ENCODE peak calls at places on chromosome 1, in nine cellular contexts. A is testis; U is adrenal gland; L is CD8-positive, alpha-beta T cell; M is tibial artery; O is lower lobe of right lung; I is keratinocyte; W is GM23248; K is fibroblast of lung. E is an unnamed sample.

GRCh38 chr1:231507476-231508355 is 20.8 kb upstream of the TSNAX start:
- DNase-seq in W (no peak), K (no peak), U (no peak), M (no peak), I (no peak), O (no peak), A (no peak), L (no peak), E (no peak)

GRCh38 chr1:31368611-31369107 is 4.2 kb downstream of the FABP3 start:
- DNase-seq in W (no peak), O (no peak), U (peak; percentile 67), M (no peak), I (no peak), A (peak; percentile 66), K (no peak), L (no peak), E (no peak)

GRCh38 chr1:186482661-186483255 is 21.8 kb upstream of the PDC start:
- DNase-seq in U (peak; percentile 28), K (peak; percentile 64), M (peak; percentile 67), I (no peak), O (peak; percentile 48), L (peak; percentile 1), W (peak; percentile 80), A (peak; percentile 77), E (peak; percentile 61)

GRCh38 chr1:154558610-154559495 is at the start of gene UBE2Q1:
- DNase-seq in L (peak; percentile 99), I (peak; percentile 96), U (peak; percentile 99), W (peak; percentile 99), O (peak; percentile 99), M (peak; percentile 100), A (peak; percentile 99), K (peak; percentile 98), E (peak; percentile 99)

GRCh38 chr1:163570061-163570460 is 248.3 kb downstream of the NUF2 start:
- DNase-seq in A (no peak), M (no peak), I (no peak), O (no peak), L (no peak), W (no peak), U (no peak), K (no peak), E (no peak)

GRCh38 chr1:78126506-78126905 is 80.7 kb downstream of the GIPC2 start:
- DNase-seq in W (peak; percentile 35), I (no peak), A (no peak), U (no peak), L (no peak), O (no peak), M (no peak), K (peak; percentile 28), E (no peak)

GRCh38 chr1:23108918-23109533 is 59.6 kb downstream of the LUZP1 start:
- DNase-seq in O (no peak), M (no peak), I (no peak), W (no peak), U (no peak), K (no peak), L (no peak), A (no peak), E (no peak)

GRCh38 chr1:56797079-56797685 is 22.0 kb downstream of the FYB2 start:
- DNase-seq in O (no peak), M (no peak), L (no peak), I (peak; percentile 17), W (no peak), U (no peak), K (no peak), A (peak; percentile 20), E (no peak)

GRCh38 chr1:35190784-35191183 is 2.2 kb downstream of the SFPQ start:
- DNase-seq in O (no peak), K (peak; percentile 18), U (no peak), M (no peak), A (no peak), W (peak; percentile 75), L (no peak), I (no peak), E (no peak)

GRCh38 chr1:109815809-109816791 is 52.4 kb upstream of the EPS8L3 start:
- DNase-seq in U (no peak), W (peak; percentile 43), M (peak; percentile 81), K (peak; percentile 41), L (no peak), A (no peak), O (no peak), I (no peak), E (no peak)

GRCh38 chr1:180542530-180543171 is 16.1 kb upstream of the OVAAL start:
- DNase-seq in M (no peak), W (peak; percentile 55), U (no peak), O (no peak), I (no peak), K (peak; percentile 59), L (no peak), A (no peak), E (no peak)

DNA sequence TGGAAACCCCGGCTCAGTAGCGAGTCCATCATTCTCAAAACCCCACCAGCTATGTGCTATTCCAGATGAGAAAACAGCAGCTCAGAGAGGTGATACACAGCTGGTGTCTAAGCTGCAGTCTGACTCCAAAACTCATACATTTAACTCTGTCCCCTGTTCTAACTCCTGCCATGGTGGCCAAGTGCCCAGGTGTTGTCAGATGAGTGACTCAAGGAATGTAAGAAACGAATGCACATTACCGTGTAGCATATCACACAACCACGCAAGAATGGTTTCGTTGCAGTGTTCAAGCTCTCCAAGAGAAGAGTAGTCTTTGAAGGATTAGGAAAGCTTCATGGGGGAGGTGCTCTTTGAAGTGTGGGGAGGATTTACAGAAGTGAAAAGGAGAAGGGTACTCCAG is 4.7 kb upstream of the XKR8 start:
- DNase-seq in K (no peak), W (no peak), L (no peak), U (no peak), O (no peak), M (no peak), A (no peak), I (no peak), E (no peak)
- H3K9me3 ChIP-seq in K (no peaks in the 10 kb centered on the region), W (no peaks in the 10 kb centered on the region), L (no peaks in the 10 kb centered on the region), U (no peaks in the 10 kb centered on the region), O (no peaks in the 10 kb centered on the region), M (no peaks in the 10 kb centered on the region), A (no peaks in the 10 kb centered on the region), I (no peaks in the 10 kb centered on the region), E (no peaks in the 10 kb centered on the region)

GRCh38 chr1:167748901-167749300 is 27.1 kb downstream of the MPZL1 start:
- DNase-seq in K (peak; percentile 74), O (no peak), W (peak; percentile 42), M (no peak), U (no peak), A (no peak), L (no peak), I (no peak), E (no peak)

GRCh38 chr1:167746013-167746672 is 24.4 kb downstream of the MPZL1 start:
- DNase-seq in M (no peak), U (no peak), L (no peak), K (no peak), A (peak; percentile 44), O (no peak), W (no peak), I (no peak), E (no peak)

GRCh38 chr1:167747988-167748387 is 26.2 kb downstream of the MPZL1 start:
- DNase-seq in O (no peak), A (no peak), U (no peak), K (peak; percentile 32), I (no peak), M (no peak), L (no peak), W (no peak), E (no peak)

GRCh38 chr1:167744901-167745300 is 23.1 kb downstream of the MPZL1 start:
- DNase-seq in W (no peak), O (no peak), K (no peak), A (no peak), I (no peak), M (no peak), L (no peak), U (no peak), E (no peak)

GRCh38 chr1:167746988-167747655 is 25.3 kb downstream of the MPZL1 start:
- DNase-seq in A (no peak), W (no peak), M (no peak), U (no peak), I (no peak), O (no peak), K (no peak), L (no peak), E (no peak)
- H3K4me1 ChIP-seq in A (peaks cover 12% of the 10 kb centered on the region), W (peaks cover 66% of the 10 kb centered on the region), M (peaks cover 8% of the 10 kb centered on the region), U (peaks cover 19% of the 10 kb centered on the region), I (peaks cover 16% of the 10 kb centered on the region), O (peaks cover 18% of the 10 kb centered on the region), K (peaks cover 20% of the 10 kb centered on the region), L (no peaks in the 10 kb centered on the region), E (peaks cover 7% of the 10 kb centered on the region)

DNA sequence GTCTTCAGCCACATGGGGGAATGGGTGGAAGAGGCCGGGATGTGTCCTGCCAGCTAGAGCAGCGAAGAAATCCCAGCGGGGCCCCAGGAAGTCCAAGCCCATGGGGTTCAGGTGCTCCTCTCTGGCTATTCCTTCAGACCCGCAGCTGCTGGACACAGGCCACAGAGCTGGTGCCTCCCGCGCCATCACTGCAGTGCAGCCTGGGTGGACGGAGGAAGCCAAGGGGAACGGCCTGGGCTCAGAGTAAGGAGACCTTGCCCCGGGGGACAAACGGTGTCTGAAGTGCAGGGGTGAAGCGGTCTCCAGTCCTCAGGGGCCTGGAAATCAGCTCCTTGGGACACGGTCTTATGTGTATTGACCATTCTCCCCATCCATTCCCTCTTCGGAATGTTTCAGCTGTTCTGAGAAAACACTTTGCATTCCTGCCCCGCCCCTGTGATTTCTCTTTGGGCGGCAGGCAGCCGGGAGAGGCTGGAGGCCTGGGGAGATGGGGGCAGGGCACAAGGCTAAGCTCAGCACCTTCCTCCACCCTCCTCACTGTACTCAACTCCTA is 18.4 kb downstream of the MTHFR start:
- DNase-seq in L (no peak), O (peak; percentile 84), U (peak; percentile 67), A (peak; percentile 72), K (peak; percentile 62), I (no peak), M (peak; percentile 87), W (peak; percentile 68), E (peak; percentile 55)
- H3K4me3 ChIP-seq in L (no peak overlapping the region), O (peak overlapping the region; percentile 18), U (peak overlapping the region; percentile 19), A (no peak overlapping the region), K (no peak overlapping the region), I (no peak overlapping the region), M (peak overlapping the region; percentile 31), W (no peak overlapping the region), E (no peak overlapping the region)

DNA sequence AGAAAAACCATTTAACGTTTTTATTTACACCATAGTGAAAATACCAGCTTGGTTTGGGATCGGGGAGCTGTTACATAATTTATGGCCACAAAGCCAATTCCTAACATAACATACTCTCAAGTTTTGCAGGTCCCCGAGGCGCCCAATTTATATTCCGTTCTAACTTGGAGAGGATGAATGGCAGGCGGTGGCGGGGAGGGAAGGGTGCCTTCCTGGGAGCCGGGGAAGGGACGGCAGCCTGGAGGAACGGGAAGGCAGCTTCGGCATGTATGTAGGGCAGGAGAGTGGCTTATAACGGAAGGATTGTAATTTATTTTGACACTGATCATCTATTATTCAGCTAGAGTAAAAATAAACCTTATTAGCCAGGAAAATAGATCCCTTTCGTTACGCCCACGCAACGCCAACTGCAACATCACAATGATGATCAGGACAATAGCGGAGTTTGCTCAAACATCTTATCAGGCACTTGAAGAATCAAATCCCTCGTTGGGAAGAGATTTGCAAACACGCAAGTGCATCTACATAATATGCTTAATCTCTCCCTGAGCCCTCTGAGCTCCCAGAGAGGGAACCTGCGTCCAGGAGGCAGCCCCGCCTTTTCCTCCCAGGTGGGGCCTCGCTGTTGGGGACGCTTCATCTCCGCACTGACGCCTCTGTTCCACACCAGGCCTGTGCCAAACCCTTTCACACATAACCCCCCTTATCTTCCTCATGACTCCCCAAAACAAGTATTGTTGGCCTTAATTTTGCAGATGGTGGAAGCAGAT is 93.7 kb upstream of the C1orf174 start:
- DNase-seq in U (no peak), L (no peak), K (no peak), M (peak; percentile 35), O (no peak), I (no peak), A (no peak), W (no peak), E (no peak)
- H3K9me3 ChIP-seq in U (no peaks in the 10 kb centered on the region), L (no peaks in the 10 kb centered on the region), K (no peaks in the 10 kb centered on the region), M (no peaks in the 10 kb centered on the region), O (no peaks in the 10 kb centered on the region), I (peaks cover 15% of the 10 kb centered on the region), A (no peaks in the 10 kb centered on the region), W (no peaks in the 10 kb centered on the region), E (no peaks in the 10 kb centered on the region)

E was measured in HAP-1.